ENCODE peak calls at places on chromosomes 16 and 17, in eight cellular contexts. One of them, this sample, is unnamed.

GRCh38 chr16:72835041-72835440 is 212.9 kb downstream of the ZFHX3 start:
- DNase-seq in GM23338: no peak
- DNase-seq in SK-N-SH: no peak
- DNase-seq in GM12878: no peak
- DNase-seq in Panc1: no peak
- DNase-seq in HCT116: no peak
- DNase-seq in K562: no peak
- DNase-seq in HepG2: no peak
- DNase-seq in this sample: no peak

GRCh38 chr16:23508589-23509440 is 1.5 kb downstream of the GGA2 start:
- DNase-seq in GM23338: peak
- DNase-seq in SK-N-SH: no peak
- DNase-seq in GM12878: no peak
- DNase-seq in Panc1: no peak
- DNase-seq in HCT116: no peak
- DNase-seq in K562: no peak
- DNase-seq in HepG2: no peak
- DNase-seq in this sample: peak

GRCh38 chr16:47984669-47985068 is 171.1 kb downstream of the ABCC12 start:
- DNase-seq in GM23338: no peak
- DNase-seq in SK-N-SH: no peak
- DNase-seq in GM12878: no peak
- DNase-seq in Panc1: no peak
- DNase-seq in HCT116: no peak
- DNase-seq in K562: no peak
- DNase-seq in HepG2: no peak
- DNase-seq in this sample: no peak

GRCh38 chr17:63446981-63447687 is 1.0 kb upstream of the CYB561 start:
- DNase-seq in GM23338: peak
- DNase-seq in SK-N-SH: peak
- DNase-seq in GM12878: no peak
- DNase-seq in Panc1: no peak
- DNase-seq in HCT116: no peak
- DNase-seq in K562: no peak
- DNase-seq in HepG2: no peak
- DNase-seq in this sample: no peak

GRCh38 chr16:22787456-22788189 is 26.3 kb upstream of the HS3ST2 start:
- DNase-seq in GM23338: no peak
- DNase-seq in SK-N-SH: peak
- DNase-seq in GM12878: no peak
- DNase-seq in Panc1: no peak
- DNase-seq in HCT116: no peak
- DNase-seq in K562: no peak
- DNase-seq in HepG2: no peak
- DNase-seq in this sample: peak

GRCh38 chr17:60594747-60595146 is 5.2 kb upstream of the PPM1D start:
- DNase-seq in GM23338: no peak
- DNase-seq in SK-N-SH: no peak
- DNase-seq in GM12878: no peak
- DNase-seq in Panc1: no peak
- DNase-seq in HCT116: no peak
- DNase-seq in K562: no peak
- DNase-seq in HepG2: no peak
- DNase-seq in this sample: no peak

GRCh38 chr16:21302898-21303528 is 24.9 kb upstream of the CRYM start:
- DNase-seq in GM23338: no peak
- DNase-seq in SK-N-SH: no peak
- DNase-seq in GM12878: peak
- DNase-seq in Panc1: peak
- DNase-seq in HCT116: peak
- DNase-seq in K562: peak
- DNase-seq in HepG2: no peak
- DNase-seq in this sample: no peak

GRCh38 chr16:53651357-53651756 is 52.3 kb downstream of the RPGRIP1L start:
- DNase-seq in GM23338: peak
- DNase-seq in SK-N-SH: no peak
- DNase-seq in GM12878: no peak
- DNase-seq in Panc1: no peak
- DNase-seq in HCT116: no peak
- DNase-seq in K562: no peak
- DNase-seq in HepG2: no peak
- DNase-seq in this sample: no peak

GRCh38 chr16:5903153-5903552 is 805.6 kb upstream of the EEF2KMT start:
- DNase-seq in GM23338: no peak
- DNase-seq in SK-N-SH: no peak
- DNase-seq in GM12878: no peak
- DNase-seq in Panc1: no peak
- DNase-seq in HCT116: no peak
- DNase-seq in K562: no peak
- DNase-seq in HepG2: no peak
- DNase-seq in this sample: no peak

GRCh38 chr17:36755586-36755985 is 154.2 kb downstream of the MRM1 start:
- DNase-seq in GM23338: peak
- DNase-seq in SK-N-SH: peak
- DNase-seq in GM12878: no peak
- DNase-seq in Panc1: no peak
- DNase-seq in HCT116: peak
- DNase-seq in K562: peak
- DNase-seq in HepG2: peak
- DNase-seq in this sample: no peak

GRCh38 chr16:50539822-50540710 is 8.1 kb upstream of the NKD1 start:
- DNase-seq in GM23338: peak
- DNase-seq in SK-N-SH: no peak
- DNase-seq in GM12878: no peak
- DNase-seq in Panc1: no peak
- DNase-seq in HCT116: no peak
- DNase-seq in K562: no peak
- DNase-seq in HepG2: peak
- DNase-seq in this sample: no peak

GRCh38 chr16:17831330-17831729 is 360.6 kb upstream of the XYLT1 start:
- DNase-seq in GM23338: peak
- DNase-seq in SK-N-SH: no peak
- DNase-seq in GM12878: no peak
- DNase-seq in Panc1: no peak
- DNase-seq in HCT116: no peak
- DNase-seq in K562: peak
- DNase-seq in HepG2: no peak
- DNase-seq in this sample: no peak

GRCh38 chr16:88264641-88265285 is 118.0 kb upstream of the ZNF469 start:
- DNase-seq in GM23338: peak
- DNase-seq in SK-N-SH: no peak
- DNase-seq in GM12878: peak
- DNase-seq in Panc1: no peak
- DNase-seq in HCT116: peak
- DNase-seq in K562: peak
- DNase-seq in HepG2: peak
- DNase-seq in this sample: peak

GRCh38 chr17:81940538-81941483 is 3.7 kb upstream of the PYCR1 start:
- DNase-seq in GM23338: no peak
- DNase-seq in SK-N-SH: no peak
- DNase-seq in GM12878: no peak
- DNase-seq in Panc1: no peak
- DNase-seq in HCT116: no peak
- DNase-seq in K562: no peak
- DNase-seq in HepG2: no peak
- DNase-seq in this sample: no peak

GRCh38 chr17:81944858-81945257 is 2.2 kb downstream of the MYADML2 start:
- DNase-seq in GM23338: no peak
- DNase-seq in SK-N-SH: no peak
- DNase-seq in GM12878: no peak
- DNase-seq in Panc1: no peak
- DNase-seq in HCT116: no peak
- DNase-seq in K562: no peak
- DNase-seq in HepG2: no peak
- DNase-seq in this sample: no peak

GRCh38 chr17:81939881-81940385 is 2.8 kb upstream of the PYCR1 start:
- DNase-seq in GM23338: no peak
- DNase-seq in SK-N-SH: no peak
- DNase-seq in GM12878: no peak
- DNase-seq in Panc1: no peak
- DNase-seq in HCT116: no peak
- DNase-seq in K562: no peak
- DNase-seq in HepG2: no peak
- DNase-seq in this sample: no peak

GRCh38 chr17:81941484-81942166 is 4.5 kb upstream of the PYCR1 start:
- DNase-seq in GM23338: peak
- DNase-seq in SK-N-SH: no peak
- DNase-seq in GM12878: no peak
- DNase-seq in Panc1: no peak
- DNase-seq in HCT116: no peak
- DNase-seq in K562: no peak
- DNase-seq in HepG2: no peak
- DNase-seq in this sample: no peak

GRCh38 chr17:81942167-81942553 is 4.9 kb downstream of the MYADML2 start:
- DNase-seq in GM23338: no peak
- DNase-seq in SK-N-SH: no peak
- DNase-seq in GM12878: no peak
- DNase-seq in Panc1: no peak
- DNase-seq in HCT116: no peak
- DNase-seq in K562: no peak
- DNase-seq in HepG2: no peak
- DNase-seq in this sample: no peak
- H3K4me3 ChIP-seq in GM23338: peak
- H3K4me3 ChIP-seq in SK-N-SH: no peak
- H3K4me3 ChIP-seq in GM12878: no peak
- H3K4me3 ChIP-seq in Panc1: no peak
- H3K4me3 ChIP-seq in HCT116: no peak
- H3K4me3 ChIP-seq in K562: no peak
- H3K4me3 ChIP-seq in HepG2: no peak
- H3K4me3 ChIP-seq in this sample: no peak

GRCh38 chr16:10889880-10890279 is 12.9 kb downstream of the CIITA start:
- DNase-seq in GM23338: no peak
- DNase-seq in SK-N-SH: no peak
- DNase-seq in GM12878: no peak
- DNase-seq in Panc1: no peak
- DNase-seq in HCT116: no peak
- DNase-seq in K562: no peak
- DNase-seq in HepG2: no peak
- DNase-seq in this sample: no peak
- TF ChIP-seq POLR2AphosphoS5 in GM23338: no peak
- TF ChIP-seq POLR2AphosphoS5 in SK-N-SH: no peak
- TF ChIP-seq POLR2AphosphoS5 in GM12878: no peak
- TF ChIP-seq POLR2AphosphoS5 in Panc1: no peak
- TF ChIP-seq POLR2AphosphoS5 in HCT116: no peak
- TF ChIP-seq POLR2AphosphoS5 in K562: no peak
- TF ChIP-seq POLR2AphosphoS5 in HepG2: no peak
- TF ChIP-seq POLR2AphosphoS5 in this sample: no peak

GRCh38 chr16:27699540-27699939 is 149.6 kb downstream of the KATNIP start:
- DNase-seq in GM23338: no peak
- DNase-seq in SK-N-SH: no peak
- DNase-seq in GM12878: no peak
- DNase-seq in Panc1: no peak
- DNase-seq in HCT116: no peak
- DNase-seq in K562: no peak
- DNase-seq in HepG2: no peak
- DNase-seq in this sample: no peak
- TF ChIP-seq REST in GM23338: no peak
- TF ChIP-seq REST in SK-N-SH: no peak
- TF ChIP-seq REST in GM12878: no peak
- TF ChIP-seq REST in Panc1: no peak
- TF ChIP-seq REST in HCT116: no peak
- TF ChIP-seq REST in K562: no peak
- TF ChIP-seq REST in HepG2: no peak
- TF ChIP-seq REST in this sample: no peak

GRCh38 chr16:81545470-81546175 is 101.0 kb downstream of the CMIP start:
- DNase-seq in GM23338: peak
- DNase-seq in SK-N-SH: no peak
- DNase-seq in GM12878: no peak
- DNase-seq in Panc1: no peak
- DNase-seq in HCT116: no peak
- DNase-seq in K562: no peak
- DNase-seq in HepG2: no peak
- DNase-seq in this sample: no peak

GRCh38 chr16:81548551-81548900 is 103.9 kb downstream of the CMIP start:
- DNase-seq in GM23338: no peak
- DNase-seq in SK-N-SH: no peak
- DNase-seq in GM12878: no peak
- DNase-seq in Panc1: no peak
- DNase-seq in HCT116: no peak
- DNase-seq in K562: no peak
- DNase-seq in HepG2: no peak
- DNase-seq in this sample: no peak

GRCh38 chr16:81547194-81547918 is 102.7 kb downstream of the CMIP start:
- DNase-seq in GM23338: no peak
- DNase-seq in SK-N-SH: no peak
- DNase-seq in GM12878: no peak
- DNase-seq in Panc1: no peak
- DNase-seq in HCT116: no peak
- DNase-seq in K562: no peak
- DNase-seq in HepG2: no peak
- DNase-seq in this sample: peak

GRCh38 chr16:81547919-81548216 is 103.3 kb downstream of the CMIP start:
- DNase-seq in GM23338: no peak
- DNase-seq in SK-N-SH: no peak
- DNase-seq in GM12878: no peak
- DNase-seq in Panc1: no peak
- DNase-seq in HCT116: no peak
- DNase-seq in K562: no peak
- DNase-seq in HepG2: no peak
- DNase-seq in this sample: no peak

DNA sequence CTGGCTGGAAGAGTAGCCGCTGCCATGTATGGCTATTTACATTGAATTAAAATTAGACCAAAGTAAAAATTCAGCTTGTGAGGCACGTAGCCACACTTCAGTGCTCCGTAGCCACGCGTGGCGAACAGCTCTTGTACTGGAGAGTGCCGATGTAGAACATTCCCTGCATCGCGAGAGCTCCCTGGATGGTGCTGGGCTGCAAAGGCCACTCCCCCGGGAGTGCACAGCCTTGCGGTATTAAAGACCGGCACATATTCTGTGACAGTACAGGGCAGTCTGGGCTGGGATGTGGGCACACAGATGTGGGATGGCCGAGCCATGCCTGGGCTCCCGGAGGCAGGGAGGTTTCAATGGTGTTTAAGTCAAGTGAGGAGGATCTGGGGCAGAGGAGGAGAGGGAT is 102.2 kb downstream of the CMIP start:
- DNase-seq in GM23338: no peak
- DNase-seq in SK-N-SH: no peak
- DNase-seq in GM12878: no peak
- DNase-seq in Panc1: no peak
- DNase-seq in HCT116: no peak
- DNase-seq in K562: no peak
- DNase-seq in HepG2: no peak
- DNase-seq in this sample: no peak
- H3K4me3 ChIP-seq in GM23338: no peak
- H3K4me3 ChIP-seq in SK-N-SH: no peak
- H3K4me3 ChIP-seq in GM12878: no peak
- H3K4me3 ChIP-seq in Panc1: no peak
- H3K4me3 ChIP-seq in HCT116: no peak
- H3K4me3 ChIP-seq in K562: no peak
- H3K4me3 ChIP-seq in HepG2: no peak
- H3K4me3 ChIP-seq in this sample: no peak

GRCh38 chr17:48546924-48547838 is 2.3 kb upstream of the HOXB2 start:
- DNase-seq in GM23338: no peak
- DNase-seq in SK-N-SH: no peak
- DNase-seq in GM12878: no peak
- DNase-seq in Panc1: no peak
- DNase-seq in HCT116: no peak
- DNase-seq in K562: peak
- DNase-seq in HepG2: no peak
- DNase-seq in this sample: no peak
- TF ChIP-seq POLR2AphosphoS5 in GM23338: no peak
- TF ChIP-seq POLR2AphosphoS5 in SK-N-SH: no peak
- TF ChIP-seq POLR2AphosphoS5 in GM12878: no peak
- TF ChIP-seq POLR2AphosphoS5 in Panc1: peak
- TF ChIP-seq POLR2AphosphoS5 in HCT116: no peak
- TF ChIP-seq POLR2AphosphoS5 in K562: peak
- TF ChIP-seq POLR2AphosphoS5 in HepG2: no peak
- TF ChIP-seq POLR2AphosphoS5 in this sample: no peak

GRCh38 chr16:27334192-27334764 is 20.5 kb downstream of the IL4R start:
- DNase-seq in GM23338: no peak
- DNase-seq in SK-N-SH: no peak
- DNase-seq in GM12878: no peak
- DNase-seq in Panc1: no peak
- DNase-seq in HCT116: no peak
- DNase-seq in K562: no peak
- DNase-seq in HepG2: no peak
- DNase-seq in this sample: no peak
- TF ChIP-seq REST in GM23338: no peak
- TF ChIP-seq REST in SK-N-SH: no peak
- TF ChIP-seq REST in GM12878: no peak
- TF ChIP-seq REST in Panc1: no peak
- TF ChIP-seq REST in HCT116: no peak
- TF ChIP-seq REST in K562: no peak
- TF ChIP-seq REST in HepG2: no peak
- TF ChIP-seq REST in this sample: no peak

This sample was measured in HL-60.